ENCODE peak calls at places on chromosomes 11 and 22, in ten cellular contexts. M, H, K, F, E, N, I, C, S and V are unnamed samples.

GRCh38 chr11:123457187-123457770 is 27.2 kb downstream of the GRAMD1B start:
- DNase-seq in C (no peak), K (no peak), N (no peak), I (no peak), M (no peak), S (no peak), H (no peak), F (no peak), E (peak; percentile 14), V (no peak)

GRCh38 chr11:57249384-57250319 is 12.6 kb upstream of the APLNR start:
- DNase-seq in H (peak; percentile 66), I (peak; percentile 54), S (peak; percentile 65), C (no peak), E (peak; percentile 18), F (no peak), M (peak; percentile 53), K (peak; percentile 69), N (peak; percentile 23), V (peak; percentile 38)

GRCh38 chr11:134725939-134726639 is 314.0 kb upstream of the B3GAT1 start:
- DNase-seq in C (no peak), F (no peak), I (no peak), S (no peak), E (no peak), M (no peak), H (no peak), N (peak; percentile 14), K (no peak), V (no peak)

GRCh38 chr11:16177688-16178087 is 178.7 kb downstream of the SOX6 start:
- DNase-seq in C (no peak), M (no peak), F (no peak), S (no peak), N (no peak), H (no peak), E (no peak), I (no peak), K (no peak), V (no peak)

GRCh38 chr22:46763051-46763705 is 728 bp downstream of the TBC1D22A start:
- DNase-seq in C (peak; percentile 33), M (no peak), S (peak; percentile 46), N (no peak), F (no peak), K (no peak), H (peak; percentile 60), I (peak; percentile 36), E (peak; percentile 51), V (peak; percentile 77)

GRCh38 chr11:2477254-2477653 is 32.4 kb downstream of the KCNQ1 start:
- DNase-seq in N (no peak), E (no peak), F (no peak), H (no peak), M (no peak), S (no peak), I (no peak), C (no peak), K (no peak), V (no peak)

GRCh38 chr11:85845052-85845631 is 10.0 kb upstream of the CCDC83 start:
- DNase-seq in E (no peak), H (no peak), S (no peak), M (no peak), K (no peak), I (peak; percentile 46), N (no peak), F (no peak), C (no peak), V (no peak)

GRCh38 chr11:4185561-4185960 is 91.0 kb downstream of the RRM1 start:
- DNase-seq in N (no peak), H (no peak), C (no peak), M (no peak), K (no peak), F (no peak), I (no peak), S (no peak), E (no peak), V (no peak)

GRCh38 chr11:117745346-117745745 is 51.7 kb downstream of the DSCAML1 start:
- DNase-seq in N (no peak), K (no peak), M (no peak), S (no peak), E (no peak), H (no peak), F (no peak), I (no peak), C (no peak), V (no peak)

GRCh38 chr11:62399172-62399867 is 19.5 kb upstream of the SCGB1A1 start:
- DNase-seq in C (no peak), E (no peak), N (no peak), K (no peak), M (no peak), F (no peak), S (no peak), I (no peak), H (no peak), V (no peak)